ENCODE peak calls at places on chromosomes 13 and 19, in four cellular contexts. M is sigmoid colon, K is HCT116, X is breast epithelium. E is an unnamed sample.

GRCh38 chr19:8355631-8356402 is 8.1 kb upstream of the ANGPTL4 start:
- DNase-seq in K (peak), M (no peak), X (no peak), E (no peak)

GRCh38 chr13:98900442-98900841 is 77.4 kb downstream of the DOCK9 start:
- DNase-seq in K (no peak), M (no peak), X (no peak), E (no peak)

GRCh38 chr19:20503536-20503935 is 62.0 kb downstream of the ZNF737 start:
- DNase-seq in X (no peak), K (no peak), M (no peak), E (peak)

GRCh38 chr19:35055715-35056179 is 14.2 kb downstream of the HPN start:
- DNase-seq in X (no peak), M (no peak), K (no peak), E (no peak)

GRCh38 chr13:27182844-27183497 is 11.4 kb upstream of the USP12 start:
- DNase-seq in K (peak), X (peak), M (peak), E (no peak)

GRCh38 chr19:46111376-46111775 is 13.1 kb downstream of the IGFL3 start:
- DNase-seq in M (no peak), X (no peak), K (no peak), E (no peak)

GRCh38 chr13:20721454-20722357 is 18.2 kb downstream of the IL17D start:
- DNase-seq in M (no peak), X (no peak), K (no peak), E (no peak)

GRCh38 chr13:106561551-106562170 is 6.3 kb downstream of the ARGLU1 start:
- DNase-seq in X (no peak), K (no peak), M (no peak), E (no peak)

GRCh38 chr13:50353651-50354415 is 338.6 kb downstream of the KCNRG start:
- DNase-seq in M (no peak), X (no peak), K (no peak), E (no peak)

GRCh38 chr19:32254128-32254527 is 91.3 kb upstream of the ZNF507 start:
- DNase-seq in M (no peak), K (no peak), X (no peak), E (no peak)

GRCh38 chr19:29758863-29759262 is 43.8 kb upstream of the C19orf12 start:
- DNase-seq in X (no peak), K (no peak), M (no peak), E (no peak)

GRCh38 chr13:25977216-25977615 is 74.6 kb downstream of the SHISA2 start:
- DNase-seq in K (no peak), M (no peak), X (no peak), E (no peak)

GRCh38 chr19:34642241-34642640 is 34.7 kb downstream of the SCGB2B2 start:
- DNase-seq in X (no peak), M (no peak), K (no peak), E (no peak)

GRCh38 chr13:40116008-40116407 is 460.5 kb downstream of the COG6 start:
- DNase-seq in X (no peak), M (no peak), K (peak), E (no peak)

GRCh38 chr19:45955905-45956608 is 17.6 kb downstream of the NOVA2 start:
- DNase-seq in M (peak), X (no peak), K (peak), E (no peak)

GRCh38 chr19:34838248-34838647 is 65.2 kb upstream of the ZNF599 start:
- DNase-seq in K (peak), X (no peak), M (no peak), E (no peak)

GRCh38 chr19:2054763-2055162 is 3.7 kb upstream of the MKNK2 start:
- DNase-seq in X (no peak), K (no peak), M (no peak), E (no peak)

GRCh38 chr19:42323852-42324654 is 1.4 kb upstream of the MEGF8 start:
- DNase-seq in M (no peak), K (no peak), X (no peak), E (no peak)

GRCh38 chr19:9608912-9609311 is 12.1 kb downstream of the ZNF561 start:
- DNase-seq in M (no peak), K (no peak), X (no peak), E (no peak)
- TF ChIP-seq POLR2AphosphoS5 in M (no peak), K (no peak), X (no peak), E (no peak)

DNA sequence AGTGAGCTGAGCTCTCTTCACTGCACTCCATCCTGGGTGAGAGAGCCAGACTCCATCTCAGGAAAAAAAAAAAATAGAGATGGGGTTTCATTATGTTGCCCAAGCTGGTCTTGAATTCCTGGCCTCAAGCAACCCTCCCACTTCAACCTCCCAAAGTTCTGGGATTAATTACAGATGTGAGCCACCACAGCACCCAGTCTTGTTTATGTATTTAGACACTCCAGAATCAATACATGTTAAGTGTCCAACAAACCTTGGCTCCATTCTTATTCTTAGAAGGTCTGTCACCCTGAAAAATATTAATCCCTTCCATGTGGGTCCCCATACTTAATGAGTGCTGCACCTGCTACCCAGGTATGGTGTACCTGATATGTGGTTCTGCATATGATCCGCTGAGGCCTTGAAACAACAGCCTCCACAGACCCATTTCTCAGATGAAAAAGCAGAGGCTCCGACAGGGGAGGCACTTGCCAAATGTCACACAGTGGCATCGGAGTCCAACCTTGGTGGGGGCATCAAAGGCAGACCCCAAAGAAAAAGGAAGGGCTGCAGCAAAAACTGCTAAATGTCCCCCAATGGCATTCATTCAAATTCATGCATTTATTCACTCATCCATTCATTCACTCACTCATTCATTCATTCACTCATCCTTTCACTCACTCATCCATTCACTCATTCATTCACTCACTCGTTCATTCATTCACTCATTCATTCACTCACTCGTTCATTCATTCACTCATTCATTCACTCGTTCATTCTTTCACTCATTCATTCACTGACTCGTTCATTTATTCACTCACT is 16.7 kb downstream of the TICAM1 start:
- DNase-seq in K (no peak), M (no peak), X (no peak), E (no peak)
- TF ChIP-seq POLR2AphosphoS5 in K (no peak), M (no peak), X (no peak), E (no peak)

GRCh38 chr19:4807188-4807587 is 15.7 kb downstream of the FEM1A start:
- DNase-seq in K (no peak), M (peak), X (no peak), E (no peak)

GRCh38 chr19:4816388-4817165 is 14.9 kb downstream of the TICAM1 start:
- DNase-seq in K (no peak), X (no peak), M (no peak), E (no peak)

GRCh38 chr19:4815426-4816387 is 15.8 kb downstream of the TICAM1 start:
- DNase-seq in M (peak), X (peak), K (peak), E (peak)

GRCh38 chr19:4806384-4806783 is 14.8 kb downstream of the FEM1A start:
- DNase-seq in M (no peak), X (no peak), K (no peak), E (no peak)

DNA sequence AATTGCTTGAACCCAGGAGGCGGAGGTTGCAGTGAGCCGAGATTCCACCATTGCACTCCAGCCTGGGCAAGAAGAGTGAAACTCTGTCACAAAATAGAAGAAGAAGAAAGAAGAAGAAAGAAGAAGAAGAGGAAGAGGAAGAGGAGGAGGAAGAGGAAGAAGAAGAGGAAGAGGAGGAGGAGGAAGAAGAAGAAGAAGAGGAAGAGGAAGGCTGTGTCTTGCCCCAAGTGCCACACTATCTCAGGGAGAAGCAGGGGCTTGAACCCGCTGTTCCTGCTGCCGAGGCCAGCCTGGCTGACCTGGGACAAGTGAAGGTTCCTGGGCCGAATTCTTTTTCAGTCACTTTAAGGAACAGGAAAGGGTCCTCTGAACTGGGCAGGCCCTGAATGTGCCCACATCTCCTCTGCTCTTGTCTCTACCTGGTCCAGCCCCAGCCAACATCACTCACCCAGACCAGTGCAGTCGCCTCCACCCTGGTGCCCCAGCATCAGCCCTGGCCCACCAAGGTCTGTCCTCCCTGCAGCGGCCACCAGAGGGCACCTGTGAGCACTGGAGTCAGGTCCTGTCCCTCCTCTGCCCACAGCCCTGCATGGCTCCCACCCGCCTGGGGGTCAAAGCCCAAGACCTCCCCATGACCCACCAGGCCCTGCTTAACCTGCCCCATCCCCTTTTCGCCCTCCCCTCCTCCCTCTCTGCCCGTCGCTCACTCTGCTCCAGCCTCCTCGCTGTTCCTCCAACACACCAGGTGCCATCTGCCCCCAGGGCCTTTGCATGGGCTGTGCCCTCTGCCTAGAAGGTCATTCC is 20.0 kb downstream of the TICAM1 start:
- DNase-seq in X (peak), K (peak), M (peak), E (peak)
- TF ChIP-seq POLR2AphosphoS5 in X (no peak), K (peak), M (no peak), E (no peak)

DNA sequence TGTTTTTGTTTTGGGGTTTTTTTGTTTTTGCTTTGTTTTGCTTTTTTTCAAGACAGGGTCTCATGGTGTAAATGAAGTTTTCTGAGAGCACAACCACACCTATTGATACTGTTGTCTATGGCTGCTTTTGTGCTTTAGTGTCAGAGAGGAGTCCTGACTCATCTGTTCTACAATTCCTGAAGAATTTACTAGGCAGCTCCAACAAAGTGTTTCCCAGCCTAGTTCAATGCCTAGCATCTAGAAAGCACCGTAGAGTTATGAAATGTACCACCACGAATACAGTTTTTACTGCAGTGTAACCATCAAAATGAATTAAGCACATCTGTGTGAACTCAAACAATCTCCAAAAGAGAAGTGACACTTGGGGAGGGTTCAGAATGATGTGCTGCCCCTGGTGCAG is 21.2 kb downstream of the SAFB start:
- DNase-seq in K (no peak), X (no peak), M (no peak), E (no peak)
- TF ChIP-seq POLR2AphosphoS5 in K (no peak), X (no peak), M (no peak), E (no peak)

GRCh38 chr19:18470153-18470552 is 32.2 kb upstream of the ISYNA1 start:
- DNase-seq in K (no peak), M (peak), X (no peak), E (no peak)

GRCh38 chr19:18468930-18469244 is 31.0 kb upstream of the ISYNA1 start:
- DNase-seq in M (peak), K (no peak), X (no peak), E (no peak)

GRCh38 chr19:18469245-18470107 is 31.5 kb upstream of the ISYNA1 start:
- DNase-seq in K (peak), X (no peak), M (peak), E (no peak)

GRCh38 chr19:18467978-18468377 is 30.0 kb upstream of the ISYNA1 start:
- DNase-seq in K (no peak), M (no peak), X (no peak), E (no peak)

DNA sequence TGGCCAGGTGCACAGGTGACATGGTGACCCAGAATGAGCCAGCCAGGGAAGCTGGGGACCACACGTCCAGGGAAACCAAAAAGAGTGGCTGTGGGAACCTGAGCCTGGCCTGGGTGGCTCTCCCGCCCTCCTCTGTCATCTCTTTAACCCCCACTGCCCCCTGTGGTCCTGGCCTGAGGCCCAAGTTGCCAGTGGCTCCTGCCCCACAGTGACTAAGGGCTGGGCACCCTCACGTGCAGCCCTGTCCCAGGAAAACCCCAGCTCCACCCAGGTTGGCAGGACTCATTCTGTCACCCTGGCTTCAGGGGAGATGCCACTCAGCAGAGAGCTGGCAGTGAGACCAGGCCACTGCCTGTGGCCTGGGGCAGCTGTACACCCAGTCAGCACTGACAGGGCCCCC is 30.6 kb upstream of the ISYNA1 start:
- DNase-seq in K (no peak), M (peak), X (no peak), E (no peak)
- TF ChIP-seq POLR2AphosphoS5 in K (no peak), M (no peak), X (no peak), E (no peak)

GRCh38 chr13:77171451-77171850 is 144.5 kb upstream of the FBXL3 start:
- DNase-seq in M (no peak), X (no peak), K (no peak), E (no peak)

GRCh38 chr13:77177646-77178045 is 149.2 kb downstream of the MYCBP2 start:
- DNase-seq in X (no peak), M (no peak), K (no peak), E (no peak)

GRCh38 chr13:77180011-77180410 is 146.9 kb downstream of the MYCBP2 start:
- DNase-seq in M (no peak), X (no peak), K (no peak), E (no peak)

GRCh38 chr13:77172650-77173049 is 145.7 kb upstream of the FBXL3 start:
- DNase-seq in M (no peak), X (no peak), K (no peak), E (no peak)

DNA sequence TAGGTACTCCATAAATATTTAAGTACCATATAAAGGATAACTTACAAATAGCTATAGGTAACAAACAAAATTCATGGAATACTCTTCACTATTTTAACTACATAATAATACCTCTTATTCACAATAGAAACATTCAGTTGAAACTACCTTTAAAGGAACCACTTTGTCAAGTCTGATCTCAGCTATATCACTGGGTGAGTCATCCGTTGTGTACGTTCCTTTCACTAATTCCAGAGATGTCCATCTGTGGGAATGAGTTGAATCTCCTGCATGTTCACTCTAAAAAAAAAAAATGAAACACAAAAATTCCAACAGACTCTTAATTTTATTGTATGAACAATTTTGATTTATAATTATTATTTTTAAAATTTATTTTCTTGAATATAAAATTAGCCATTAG is 149.4 kb upstream of the FBXL3 start:
- DNase-seq in M (no peak), X (no peak), K (no peak), E (no peak)
- TF ChIP-seq POLR2AphosphoS5 in M (no peak), X (no peak), K (no peak), E (no peak)

GRCh38 chr19:23686622-23687423 is at the start of gene ZNF675:
- DNase-seq in K (peak), M (peak), X (peak), E (peak)
- TF ChIP-seq POLR2AphosphoS5 in K (peak), M (peak), X (peak), E (peak)